ENCODE peak calls at places on chromosome 1, in five cellular contexts. I is breast epithelium, Q is body of pancreas, H is stomach, F is left ventricle myocardium inferior. T is an unnamed sample.

GRCh38 chr1:21635138-21635535 is 34.0 kb downstream of the RAP1GAP start:
- DNase-seq in I (no peak), H (no peak), F (no peak), Q (no peak), T (no peak)

GRCh38 chr1:50023292-50024159 is at the start of gene AGBL4:
- DNase-seq in I (peak; percentile 37), F (peak; percentile 55), H (peak; percentile 55), Q (peak; percentile 76), T (no peak)

GRCh38 chr1:23664837-23665795 is 26.5 kb upstream of the RPL11 start:
- DNase-seq in H (no peak), F (no peak), I (no peak), Q (peak; percentile 7), T (no peak)

GRCh38 chr1:238672262-238672661 is 714.1 kb upstream of the CHRM3 start:
- DNase-seq in H (peak; percentile 28), F (no peak), I (no peak), Q (no peak), T (no peak)

GRCh38 chr1:47738560-47739182 is 258.5 kb downstream of the TRABD2B start:
- DNase-seq in Q (peak; percentile 51), I (peak; percentile 40), F (peak; percentile 31), H (peak; percentile 56), T (no peak)

GRCh38 chr1:162372159-162373071 is 4.2 kb downstream of the SPATA46 start:
- DNase-seq in Q (no peak), H (no peak), I (peak; percentile 49), F (no peak), T (no peak)

GRCh38 chr1:200015811-200016210 is 11.7 kb upstream of the NR5A2 start:
- DNase-seq in I (no peak), Q (no peak), H (no peak), F (no peak), T (no peak)

GRCh38 chr1:94683886-94684285 is 136.3 kb upstream of the SLC44A3 start:
- DNase-seq in I (no peak), H (no peak), F (no peak), Q (no peak), T (no peak)

GRCh38 chr1:228007801-228008341 is 1.1 kb downstream of the WNT3A start:
- DNase-seq in Q (no peak), F (no peak), H (peak; percentile 20), I (peak; percentile 1), T (no peak)

GRCh38 chr1:115655307-115655664 is 13.5 kb downstream of the VANGL1 start:
- DNase-seq in Q (no peak), I (no peak), H (no peak), F (no peak), T (no peak)

GRCh38 chr1:198858026-198858425 is 219.2 kb downstream of the PTPRC start:
- DNase-seq in I (no peak), Q (no peak), H (no peak), F (no peak), T (no peak)

GRCh38 chr1:230167419-230167852 is 100.4 kb downstream of the GALNT2 start:
- DNase-seq in I (no peak), H (no peak), F (no peak), Q (no peak), T (no peak)

GRCh38 chr1:120178799-120179419 is 2.6 kb upstream of the SEC22B start:
- DNase-seq in Q (no peak), I (no peak), F (no peak), H (no peak), T (no peak)

GRCh38 chr1:152112101-152112884 is 3.0 kb downstream of the TCHH start:
- DNase-seq in H (no peak), F (no peak), I (no peak), Q (no peak), T (no peak)

GRCh38 chr1:245987222-245987545 is 519.9 kb downstream of the SMYD3 start:
- DNase-seq in F (no peak), H (no peak), I (no peak), Q (no peak), T (no peak)

GRCh38 chr1:247145279-247145678 is 26.5 kb downstream of the ZNF124 start:
- DNase-seq in Q (no peak), H (no peak), F (no peak), I (no peak), T (no peak)

GRCh38 chr1:247146671-247147070 is 25.1 kb downstream of the ZNF124 start:
- DNase-seq in H (no peak), Q (no peak), F (no peak), I (no peak), T (no peak)

GRCh38 chr1:247147781-247148180 is 24.0 kb downstream of the ZNF124 start:
- DNase-seq in Q (no peak), I (no peak), H (no peak), F (no peak), T (no peak)
- H3K9me3 ChIP-seq in Q (peaks cover 4% of the 10 kb centered on the region), I (peaks cover 69% of the 10 kb centered on the region), H (peaks cover 95% of the 10 kb centered on the region), F (peaks cover 99% of the 10 kb centered on the region), T (peaks cover 3% of the 10 kb centered on the region)

DNA sequence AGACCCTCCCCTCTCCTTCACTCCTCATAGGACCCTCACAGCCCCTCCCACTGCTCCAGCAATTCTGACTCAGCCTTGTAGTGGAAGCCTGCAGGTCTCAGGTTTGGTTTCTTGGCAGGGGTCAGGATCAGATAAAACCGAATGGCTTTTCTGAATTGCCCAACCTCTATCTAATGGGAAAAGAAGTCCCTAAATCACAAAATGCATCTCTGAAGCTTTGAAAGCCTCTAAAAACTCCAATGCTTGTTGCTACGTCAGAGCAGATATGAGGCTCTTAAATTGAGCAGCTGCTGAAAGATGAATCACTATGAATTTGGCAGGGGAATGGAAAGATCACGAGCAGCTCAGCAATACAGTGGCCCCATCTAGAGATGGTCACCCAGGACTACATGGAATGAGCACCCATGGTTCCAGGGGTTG is 74.5 kb downstream of the NID1 start:
- DNase-seq in H (no peak), Q (no peak), F (no peak), I (no peak), T (no peak)
- TF ChIP-seq CTCF in H (no peak), Q (no peak), F (no peak), I (no peak), T (no peak)

GRCh38 chr1:180381184-180381580 is 121.2 kb downstream of the ACBD6 start:
- DNase-seq in Q (no peak), I (no peak), F (no peak), H (no peak), T (no peak)

GRCh38 chr1:180376253-180376652 is 126.1 kb downstream of the ACBD6 start:
- DNase-seq in I (no peak), F (no peak), Q (no peak), H (no peak), T (no peak)

GRCh38 chr1:180384606-180385005 is 117.8 kb downstream of the ACBD6 start:
- DNase-seq in Q (no peak), I (no peak), F (no peak), H (no peak), T (no peak)

GRCh38 chr1:180382326-180383115 is 119.9 kb downstream of the ACBD6 start:
- DNase-seq in F (no peak), Q (no peak), H (no peak), I (no peak), T (no peak)

DNA sequence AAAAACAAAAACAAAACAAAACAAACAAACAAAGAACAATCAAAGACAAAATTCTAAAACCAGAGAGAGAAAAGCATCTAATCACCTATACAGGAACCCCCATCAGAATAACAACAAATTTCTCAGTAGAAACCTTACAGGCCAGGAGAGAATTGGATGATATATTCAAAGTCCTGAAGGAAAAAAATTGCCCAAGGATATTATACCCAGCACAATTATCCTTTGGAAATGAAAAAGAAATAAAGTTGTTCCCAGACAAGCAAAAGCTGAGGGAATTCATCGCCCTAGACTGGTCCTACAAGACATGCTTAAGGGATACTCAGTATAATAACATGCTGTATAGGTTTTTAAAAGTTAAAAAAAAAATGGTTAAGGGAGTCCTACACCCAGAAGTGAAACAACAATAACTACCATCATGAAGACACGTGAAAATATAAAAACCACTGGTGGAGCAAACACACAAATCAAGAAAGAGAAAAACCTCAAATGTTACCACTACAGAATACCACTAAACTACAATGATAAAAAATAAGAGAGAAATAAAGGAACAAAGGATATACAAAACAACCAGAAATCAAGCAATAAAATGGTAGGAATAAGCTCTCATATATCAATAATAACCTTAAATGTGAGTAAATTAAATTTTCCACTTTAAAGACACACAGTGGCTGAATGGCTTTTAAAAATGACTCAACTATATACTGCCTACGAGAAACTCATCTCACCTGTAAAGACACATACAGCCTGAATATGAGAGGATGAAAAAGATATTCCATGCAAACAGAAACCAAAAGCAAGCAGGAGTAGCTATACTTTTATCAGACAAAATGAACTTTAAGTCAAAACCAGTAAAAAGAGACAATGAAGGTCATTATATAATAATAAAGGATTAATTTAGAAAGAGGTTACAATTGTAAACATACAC is 121.9 kb downstream of the ACBD6 start:
- DNase-seq in H (no peak), F (no peak), Q (no peak), I (no peak), T (no peak)
- H3K9me3 ChIP-seq in H (peaks cover 53% of the 10 kb centered on the region), F (peaks cover 77% of the 10 kb centered on the region), Q (no peaks in the 10 kb centered on the region), I (peaks cover 25% of the 10 kb centered on the region), T (peaks cover 3% of the 10 kb centered on the region)

GRCh38 chr1:40382110-40382464 is 8.6 kb downstream of the SMAP2 start:
- DNase-seq in H (no peak), F (no peak), I (no peak), Q (no peak), T (no peak)

GRCh38 chr1:40383095-40383487 is 9.6 kb downstream of the SMAP2 start:
- DNase-seq in I (no peak), F (no peak), Q (no peak), H (peak; percentile 52), T (no peak)

GRCh38 chr1:40381268-40382109 is 8.0 kb downstream of the SMAP2 start:
- DNase-seq in I (no peak), H (no peak), F (no peak), Q (no peak), T (no peak)

GRCh38 chr1:40383488-40384412 is 10.2 kb downstream of the SMAP2 start:
- DNase-seq in F (no peak), H (peak; percentile 54), I (no peak), Q (peak; percentile 71), T (no peak)

GRCh38 chr1:40382601-40383000 is 9.1 kb downstream of the SMAP2 start:
- DNase-seq in H (no peak), I (no peak), F (no peak), Q (peak; percentile 61), T (no peak)
- TF ChIP-seq CTCF in H (no peak), I (no peak), F (no peak), Q (peak; percentile 38), T (no peak)

GRCh38 chr1:248618119-248618518 is 16.8 kb downstream of the OR2T11 start:
- DNase-seq in F (no peak), I (no peak), H (no peak), Q (no peak), T (no peak)
- H3K9me3 ChIP-seq in F (no peaks in the 10 kb centered on the region), I (no peaks in the 10 kb centered on the region), H (no peaks in the 10 kb centered on the region), Q (no peaks in the 10 kb centered on the region), T (no peaks in the 10 kb centered on the region)

GRCh38 chr1:87897486-87897885 is 568.8 kb downstream of the LMO4 start:
- DNase-seq in I (no peak), H (no peak), Q (no peak), F (no peak), T (no peak)
- TF ChIP-seq CTCF in I (no peak), H (no peak), Q (no peak), F (no peak), T (no peak)

DNA sequence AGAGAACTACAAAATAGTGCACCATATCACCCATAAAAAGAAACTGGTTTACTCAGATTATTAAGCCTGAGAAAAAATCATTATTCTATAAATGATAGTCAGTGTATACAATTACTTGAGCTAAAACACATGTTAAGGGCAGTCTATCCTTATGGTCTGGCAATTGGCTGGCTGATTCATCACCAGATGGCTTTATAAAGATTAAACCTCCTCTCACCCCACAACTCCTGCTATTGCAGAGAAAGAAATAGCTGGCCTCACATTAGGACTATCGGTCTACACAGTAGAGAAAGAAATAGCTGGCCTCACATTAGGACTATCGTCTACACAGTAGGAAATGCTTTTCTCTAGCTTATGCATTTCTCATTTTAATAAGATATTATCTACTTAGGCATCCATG is 21.2 kb downstream of the CEP170 start:
- DNase-seq in Q (no peak), F (no peak), I (no peak), H (no peak), T (no peak)
- H3K9me3 ChIP-seq in Q (no peaks in the 10 kb centered on the region), F (peaks cover 35% of the 10 kb centered on the region), I (peaks cover 12% of the 10 kb centered on the region), H (peaks cover 28% of the 10 kb centered on the region), T (peaks cover 32% of the 10 kb centered on the region)

T was measured in tibial nerve.